ENCODE peak calls at places on chromosomes 3 and 15, in seven cellular contexts. N is GM13976, T is heart left ventricle, V is AG04450, X is adrenal gland, E is endothelial cell of umbilical vein, C is fibroblast of pulmonary artery. F is an unnamed sample.
A peak's percentile ranks its signal among the peaks of the same experiment; 100 is the strongest.

GRCh38 chr15:63157891-63158431 is 684 bp upstream of the RPS27L start:
- DNase-seq in N (peak; percentile 58), T (peak; percentile 67), V (peak; percentile 53), X (peak; percentile 81), E (peak; percentile 70), C (peak; percentile 85), F (peak; percentile 69)

GRCh38 chr15:83973816-83974215 is 261.8 kb upstream of the GOLGA6L4 start:
- DNase-seq in N (no peak), T (no peak), V (no peak), X (no peak), E (no peak), C (peak; percentile 32), F (no peak)

GRCh38 chr15:43799945-43800285 is at the start of gene SERINC4:
- DNase-seq in N (no peak), T (no peak), V (no peak), X (no peak), E (no peak), C (no peak), F (no peak)

GRCh38 chr3:196419386-196419785 is 12.8 kb downstream of the UBXN7 start:
- DNase-seq in N (no peak), T (no peak), V (no peak), X (no peak), E (no peak), C (no peak), F (no peak)

GRCh38 chr3:44323341-44323955 is 15.1 kb upstream of the TCAIM start:
- DNase-seq in N (peak; percentile 31), T (peak; percentile 53), V (peak; percentile 26), X (peak; percentile 91), E (peak; percentile 80), C (peak; percentile 82), F (peak; percentile 73)

GRCh38 chr3:19931767-19932188 is 2.2 kb downstream of the EFHB start:
- DNase-seq in N (no peak), T (no peak), V (no peak), X (no peak), E (no peak), C (no peak), F (no peak)

GRCh38 chr15:31485431-31485830 is 158.8 kb downstream of the KLF13 start:
- DNase-seq in N (no peak), T (no peak), V (no peak), X (peak; percentile 42), E (no peak), C (no peak), F (peak; percentile 17)

GRCh38 chr3:16741103-16741758 is 136.0 kb upstream of the DAZL start:
- DNase-seq in N (no peak), T (no peak), V (peak; percentile 38), X (no peak), E (no peak), C (peak; percentile 87), F (no peak)

GRCh38 chr15:83284563-83285283 is at the start of gene BNC1:
- DNase-seq in N (peak; percentile 31), T (no peak), V (no peak), X (no peak), E (peak; percentile 25), C (peak; percentile 31), F (no peak)

GRCh38 chr15:100781061-100781960 is 98.3 kb upstream of the ALDH1A3 start:
- DNase-seq in N (no peak), T (no peak), V (no peak), X (no peak), E (no peak), C (no peak), F (peak; percentile 12)

GRCh38 chr3:129947916-129948315 is 26.6 kb upstream of the TRH start:
- DNase-seq in N (no peak), T (no peak), V (no peak), X (no peak), E (no peak), C (no peak), F (no peak)

GRCh38 chr3:129954509-129954908 is 20.0 kb upstream of the TRH start:
- DNase-seq in N (no peak), T (no peak), V (no peak), X (no peak), E (no peak), C (no peak), F (no peak)

GRCh38 chr3:129958715-129959114 is 15.8 kb upstream of the TRH start:
- DNase-seq in N (no peak), T (no peak), V (no peak), X (no peak), E (no peak), C (no peak), F (no peak)

GRCh38 chr3:129950318-129951046 is 24.0 kb upstream of the TRH start:
- DNase-seq in N (no peak), T (no peak), V (no peak), X (peak; percentile 58), E (no peak), C (no peak), F (no peak)

DNA sequence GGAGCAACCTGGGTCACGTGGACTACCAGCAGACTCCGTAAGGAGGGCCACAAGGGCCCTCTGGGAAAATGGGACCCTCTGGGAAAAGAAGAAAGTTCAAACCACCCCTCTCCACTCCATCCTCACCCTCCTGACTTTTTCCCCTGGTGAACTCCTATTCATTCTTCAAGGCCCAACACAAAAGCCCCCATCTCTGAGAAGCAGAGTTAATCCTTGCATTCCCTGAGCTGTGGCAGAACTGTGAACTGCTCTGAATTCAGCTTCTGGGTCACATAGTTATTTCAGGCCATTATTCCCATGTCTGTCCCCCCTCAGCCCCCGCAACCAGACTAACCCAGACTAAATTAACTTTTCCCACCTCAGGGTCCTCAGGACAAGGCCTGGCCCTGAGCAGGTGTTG is 21.6 kb upstream of the TRH start:
- DNase-seq in N (no peak), T (no peak), V (no peak), X (no peak), E (no peak), C (no peak), F (no peak)
- TF ChIP-seq CTCF in N (no peak), T (no peak), V (no peak), X (no peak), E (no peak), C (no peak), F (no peak)

DNA sequence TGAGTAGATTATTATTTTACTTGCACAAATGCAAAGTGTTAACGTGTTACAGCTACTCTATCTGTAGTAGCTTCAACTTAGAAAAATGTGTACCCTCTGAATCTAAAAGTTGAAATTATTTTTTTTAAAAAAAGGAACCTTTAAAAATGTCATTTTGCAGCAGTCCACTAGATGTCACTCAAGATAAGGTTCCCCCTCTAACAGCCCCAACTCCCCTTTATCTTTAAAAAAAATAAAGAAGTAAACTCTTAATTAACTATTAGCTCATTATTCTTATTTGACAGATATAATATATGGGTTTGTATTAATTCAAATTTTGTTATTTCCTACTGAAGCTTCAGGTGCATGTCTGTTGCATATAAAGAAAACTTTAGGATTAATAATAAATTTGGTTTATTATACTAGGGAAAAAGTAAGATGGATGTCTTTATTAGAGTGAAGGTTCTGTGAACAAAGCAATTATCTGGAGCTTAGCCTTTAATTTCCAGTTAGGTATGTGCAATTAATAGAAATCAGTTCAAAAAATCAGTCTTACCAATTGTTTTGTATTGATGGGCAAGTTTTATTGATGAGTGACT is 288.5 kb downstream of the VGLL3 start:
- DNase-seq in N (no peak), T (no peak), V (no peak), X (no peak), E (peak; percentile 1), C (peak; percentile 6), F (no peak)
- TF ChIP-seq CTCF in N (peak; percentile 15), T (peak; percentile 30), V (peak; percentile 60), X (no peak), E (peak; percentile 21), C (peak; percentile 49), F (no peak)

GRCh38 chr3:22608721-22609120 is 594.4 kb upstream of the UBE2E2 start:
- DNase-seq in N (no peak), T (no peak), V (no peak), X (no peak), E (no peak), C (no peak), F (no peak)

GRCh38 chr3:22609139-22609538 is 594.0 kb upstream of the UBE2E2 start:
- DNase-seq in N (no peak), T (no peak), V (no peak), X (no peak), E (no peak), C (no peak), F (no peak)

GRCh38 chr3:22612927-22613326 is 590.2 kb upstream of the UBE2E2 start:
- DNase-seq in N (no peak), T (no peak), V (no peak), X (no peak), E (no peak), C (no peak), F (no peak)

GRCh38 chr3:22608093-22608492 is 595.0 kb upstream of the UBE2E2 start:
- DNase-seq in N (no peak), T (no peak), V (no peak), X (no peak), E (no peak), C (no peak), F (no peak)

GRCh38 chr3:22606938-22607337 is 596.2 kb upstream of the UBE2E2 start:
- DNase-seq in N (no peak), T (no peak), V (no peak), X (no peak), E (no peak), C (no peak), F (no peak)
- TF ChIP-seq CTCF in N (no peak), T (no peak), V (no peak), X (no peak), E (no peak), C (no peak), F (no peak)

GRCh38 chr3:46934508-46935167 is 41.9 kb downstream of the CCDC12 start:
- DNase-seq in N (no peak), T (peak; percentile 85), V (no peak), X (no peak), E (peak; percentile 32), C (peak; percentile 55), F (no peak)

GRCh38 chr3:46934067-46934466 is 42.5 kb downstream of the CCDC12 start:
- DNase-seq in N (no peak), T (no peak), V (no peak), X (no peak), E (no peak), C (no peak), F (no peak)

GRCh38 chr3:46935989-46936620 is 40.4 kb downstream of the CCDC12 start:
- DNase-seq in N (no peak), T (peak; percentile 19), V (no peak), X (no peak), E (no peak), C (no peak), F (no peak)

GRCh38 chr3:46936733-46937250 is 39.8 kb downstream of the CCDC12 start:
- DNase-seq in N (no peak), T (peak; percentile 22), V (no peak), X (no peak), E (no peak), C (no peak), F (no peak)

DNA sequence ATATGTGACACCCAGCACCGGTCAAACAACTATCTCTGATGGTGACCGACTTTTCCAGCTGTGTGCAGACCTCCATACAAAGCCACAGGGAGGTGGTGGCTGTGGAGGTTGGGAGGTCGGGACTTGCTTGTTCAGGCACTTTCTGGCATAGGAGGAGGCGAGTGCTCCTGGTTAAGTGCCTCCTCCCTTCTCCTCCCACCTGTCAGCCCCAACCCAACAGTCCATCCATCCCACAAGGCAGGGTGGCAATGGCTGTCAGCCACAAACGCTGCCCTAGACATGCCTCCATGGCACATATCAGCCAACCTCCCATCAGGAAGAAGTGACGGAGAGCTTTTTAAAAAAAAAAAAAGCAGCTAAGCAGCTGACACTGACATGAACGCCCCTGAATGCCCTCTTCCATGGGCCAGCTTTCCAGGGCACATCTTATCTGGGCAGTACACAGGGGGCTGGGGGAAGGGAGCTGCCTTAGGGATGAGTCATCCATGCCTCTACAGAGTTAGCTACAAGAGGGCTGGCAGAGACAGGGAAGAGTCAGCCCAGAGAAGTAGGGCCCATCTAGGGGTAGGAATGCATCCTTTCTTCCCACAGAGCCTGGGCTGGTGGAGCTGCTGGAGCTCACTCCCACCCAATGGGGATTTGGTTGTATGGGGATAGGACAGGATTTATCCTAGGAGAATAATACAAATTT is 41.2 kb downstream of the CCDC12 start:
- DNase-seq in N (no peak), T (peak; percentile 95), V (peak; percentile 89), X (peak; percentile 99), E (peak; percentile 98), C (peak; percentile 97), F (no peak)
- TF ChIP-seq CTCF in N (no peak), T (peak; percentile 66), V (peak; percentile 93), X (no peak), E (peak; percentile 72), C (peak; percentile 89), F (no peak)

F was measured in colonic mucosa.